ENCODE peak calls at places on chromosome 19, in five cellular contexts. Q is nephron progenitor cell, E is left ventricle myocardium inferior, N is endothelial cell, M is HFFc6. Z is an unnamed sample.

GRCh38 chr19:55247621-55248099 is 11.2 kb downstream of the PPP6R1 start:
- DNase-seq in M (peak; percentile 55), E (peak; percentile 56), N (no peak), Q (no peak), Z (no peak)

GRCh38 chr19:7928334-7928706 is 2.4 kb upstream of the CTXN1 start:
- DNase-seq in E (no peak), Q (no peak), N (no peak), M (no peak), Z (no peak)

GRCh38 chr19:46844067-46844489 is 6.6 kb downstream of the AP2S1 start:
- DNase-seq in M (peak; percentile 76), N (no peak), Q (no peak), E (no peak), Z (no peak)

GRCh38 chr19:48445256-48445605 is 552 bp upstream of the GRWD1 start:
- DNase-seq in M (peak; percentile 94), N (peak; percentile 48), Q (no peak), E (no peak), Z (no peak)

GRCh38 chr19:4815426-4816387 is 15.8 kb downstream of the TICAM1 start:
- DNase-seq in E (peak; percentile 85), N (peak; percentile 83), Q (peak; percentile 81), M (peak; percentile 86), Z (peak; percentile 92)

GRCh38 chr19:34128558-34129250 is 43.6 kb upstream of the LSM14A start:
- DNase-seq in N (no peak), E (no peak), M (peak; percentile 62), Q (no peak), Z (no peak)

GRCh38 chr19:56959211-56959610 is 118.7 kb upstream of the PEG3 start:
- DNase-seq in M (no peak), N (no peak), Q (no peak), E (no peak), Z (no peak)

GRCh38 chr19:21677696-21678418 is 89.5 kb downstream of the ZNF100 start:
- DNase-seq in Q (no peak), N (no peak), M (no peak), E (peak; percentile 25), Z (no peak)

GRCh38 chr19:57241181-57241580 is 749 bp downstream of the ZNF805 start:
- DNase-seq in M (no peak), N (no peak), E (no peak), Q (no peak), Z (no peak)

GRCh38 chr19:44807652-44808462 is 1.0 kb upstream of the BCAM start:
- DNase-seq in M (no peak), N (peak; percentile 77), Q (peak; percentile 74), E (no peak), Z (no peak)

GRCh38 chr19:51097166-51097736 is 11.0 kb downstream of the CTU1 start:
- DNase-seq in Q (peak; percentile 87), M (peak; percentile 47), N (peak; percentile 72), E (peak; percentile 56), Z (peak; percentile 83)

GRCh38 chr19:54021932-54022331 is 30.5 kb downstream of the CACNG6 start:
- DNase-seq in N (no peak), E (no peak), M (no peak), Q (no peak), Z (no peak)

GRCh38 chr19:10270180-10270615 is 722 bp upstream of the ICAM1 start:
- DNase-seq in Q (peak; percentile 20), N (no peak), M (no peak), E (peak; percentile 76), Z (peak; percentile 85)

GRCh38 chr19:30092721-30093569 is 150.9 kb downstream of the URI1 start:
- DNase-seq in N (no peak), M (no peak), E (no peak), Q (no peak), Z (no peak)

GRCh38 chr19:49685845-49686332 is 3.5 kb upstream of the ADM5 start:
- DNase-seq in E (no peak), N (no peak), Q (no peak), M (no peak), Z (no peak)

GRCh38 chr19:5627395-5627904 is 4.6 kb downstream of the SAFB start:
- DNase-seq in N (no peak), M (no peak), Q (peak; percentile 39), E (peak; percentile 56), Z (peak; percentile 76)

GRCh38 chr19:55369651-55370304 is 485 bp downstream of the IL11 start:
- DNase-seq in M (peak; percentile 84), Q (peak; percentile 74), E (no peak), N (peak; percentile 30), Z (no peak)

GRCh38 chr19:50362030-50362412 is 3.4 kb downstream of the NAPSA start:
- DNase-seq in N (no peak), E (no peak), Q (no peak), M (no peak), Z (no peak)

GRCh38 chr19:56348289-56348877 is 33.7 kb upstream of the ZSCAN5A start:
- DNase-seq in N (no peak), E (no peak), Q (no peak), M (no peak), Z (no peak)

GRCh38 chr19:35978832-35979365 is 16.1 kb upstream of the SDHAF1 start:
- DNase-seq in Q (no peak), M (no peak), N (no peak), E (no peak), Z (no peak)

GRCh38 chr19:14375582-14376291 is 5.5 kb upstream of the ADGRE5 start:
- DNase-seq in M (peak; percentile 23), Q (no peak), N (no peak), E (peak; percentile 49), Z (no peak)

GRCh38 chr19:24073807-24074206 is 13.2 kb upstream of the ZNF254 start:
- DNase-seq in E (no peak), Q (no peak), N (no peak), M (no peak), Z (peak; percentile 12)